ENCODE peak calls at places on chromosome 16, in ten cellular contexts. C, O, Z, I, J, P, X, D, R and A are unnamed samples.

GRCh38 chr16:29974291-29975133 is 844 bp downstream of the TAOK2 start:
- DNase-seq in C (peak; percentile 36), O (no peak), Z (no peak), I (peak; percentile 67), J (no peak), P (no peak), X (no peak), D (no peak), R (no peak), A (peak; percentile 44)

GRCh38 chr16:56348168-56349085 is 76.9 kb downstream of the AMFR start:
- DNase-seq in C (no peak), O (no peak), Z (no peak), I (no peak), J (no peak), P (no peak), X (no peak), D (peak; percentile 7), R (no peak), A (no peak)

GRCh38 chr16:27922433-27922832 is 141.1 kb downstream of the GSG1L start:
- DNase-seq in C (no peak), O (no peak), Z (no peak), I (no peak), J (no peak), P (no peak), X (no peak), D (no peak), R (no peak), A (no peak)

GRCh38 chr16:75460441-75460840 is 4.0 kb downstream of the TMEM170A start:
- DNase-seq in C (no peak), O (no peak), Z (no peak), I (no peak), J (no peak), P (no peak), X (no peak), D (no peak), R (no peak), A (no peak)

GRCh38 chr16:80092686-80093085 is 448.1 kb upstream of the DYNLRB2 start:
- DNase-seq in C (no peak), O (no peak), Z (no peak), I (no peak), J (no peak), P (no peak), X (no peak), D (no peak), R (no peak), A (no peak)

GRCh38 chr16:26240807-26241206 is 549.0 kb downstream of the HS3ST4 start:
- DNase-seq in C (no peak), O (no peak), Z (no peak), I (no peak), J (no peak), P (no peak), X (no peak), D (no peak), R (no peak), A (no peak)

GRCh38 chr16:912684-913613 is 57.8 kb downstream of the LMF1 start:
- DNase-seq in C (no peak), O (no peak), Z (no peak), I (no peak), J (no peak), P (no peak), X (no peak), D (no peak), R (no peak), A (peak; percentile 22)

GRCh38 chr16:799111-799947 is 1.2 kb downstream of the GNG13 start:
- DNase-seq in C (no peak), O (no peak), Z (no peak), I (no peak), J (no peak), P (no peak), X (no peak), D (no peak), R (no peak), A (no peak)

GRCh38 chr16:51773491-51773890 is 622.4 kb upstream of the SALL1 start:
- DNase-seq in C (no peak), O (no peak), Z (no peak), I (no peak), J (no peak), P (no peak), X (no peak), D (no peak), R (no peak), A (no peak)

GRCh38 chr16:82668094-82668493 is 41.3 kb downstream of the CDH13 start:
- DNase-seq in C (no peak), O (no peak), Z (no peak), I (no peak), J (no peak), P (no peak), X (no peak), D (no peak), R (no peak), A (no peak)

GRCh38 chr16:1154887-1155331 is 2.0 kb downstream of the CACNA1H start:
- DNase-seq in C (no peak), O (no peak), Z (no peak), I (no peak), J (no peak), P (no peak), X (no peak), D (no peak), R (no peak), A (no peak)

GRCh38 chr16:49019081-49019633 is 262.5 kb downstream of the CBLN1 start:
- DNase-seq in C (no peak), O (no peak), Z (peak; percentile 86), I (no peak), J (no peak), P (no peak), X (no peak), D (peak; percentile 78), R (no peak), A (no peak)

GRCh38 chr16:10579965-10580918 is at the start of gene EMP2:
- DNase-seq in C (peak; percentile 85), O (peak; percentile 83), Z (no peak), I (no peak), J (no peak), P (no peak), X (no peak), D (peak; percentile 68), R (no peak), A (no peak)

GRCh38 chr16:49630783-49631182 is 225.1 kb downstream of the ZNF423 start:
- DNase-seq in C (no peak), O (no peak), Z (no peak), I (no peak), J (no peak), P (no peak), X (no peak), D (no peak), R (no peak), A (no peak)

GRCh38 chr16:9706217-9706616 is 476.0 kb downstream of the GRIN2A start:
- DNase-seq in C (no peak), O (no peak), Z (no peak), I (no peak), J (no peak), P (no peak), X (no peak), D (no peak), R (no peak), A (no peak)

GRCh38 chr16:64094992-64095579 is 1026.8 kb downstream of the CDH11 start:
- DNase-seq in C (no peak), O (no peak), Z (no peak), I (no peak), J (no peak), P (no peak), X (no peak), D (no peak), R (no peak), A (no peak)

GRCh38 chr16:81469710-81470481 is 25.3 kb downstream of the CMIP start:
- DNase-seq in C (no peak), O (no peak), Z (no peak), I (no peak), J (peak; percentile 53), P (peak; percentile 96), X (peak; percentile 10), D (no peak), R (no peak), A (no peak)

GRCh38 chr16:17914168-17914567 is 422.4 kb downstream of the NPIPA8 start:
- DNase-seq in C (no peak), O (no peak), Z (no peak), I (no peak), J (no peak), P (no peak), X (no peak), D (no peak), R (no peak), A (no peak)

GRCh38 chr16:86948046-86948445 is 369.1 kb downstream of the C16orf95 start:
- DNase-seq in C (no peak), O (no peak), Z (no peak), I (no peak), J (no peak), P (no peak), X (no peak), D (no peak), R (no peak), A (no peak)

GRCh38 chr16:56671706-56672105 is 2.1 kb downstream of the MT1H start:
- DNase-seq in C (no peak), O (no peak), Z (no peak), I (no peak), J (no peak), P (no peak), X (no peak), D (no peak), R (no peak), A (no peak)

GRCh38 chr16:1363501-1364041 is 11.8 kb downstream of the GNPTG start:
- DNase-seq in C (peak; percentile 77), O (peak; percentile 76), Z (no peak), I (no peak), J (no peak), P (peak; percentile 22), X (peak; percentile 57), D (peak; percentile 34), R (peak; percentile 50), A (peak; percentile 57)

GRCh38 chr16:86775401-86775985 is 197.1 kb downstream of the FOXL1 start:
- DNase-seq in C (no peak), O (no peak), Z (no peak), I (no peak), J (no peak), P (no peak), X (no peak), D (no peak), R (no peak), A (no peak)

GRCh38 chr16:30457256-30457655 is 11.6 kb upstream of the SEPHS2 start:
- DNase-seq in C (no peak), O (no peak), Z (no peak), I (no peak), J (no peak), P (no peak), X (no peak), D (no peak), R (no peak), A (no peak)

GRCh38 chr16:47310792-47311211 is 150.1 kb downstream of the ITFG1 start:
- DNase-seq in C (no peak), O (no peak), Z (no peak), I (no peak), J (no peak), P (no peak), X (no peak), D (no peak), R (no peak), A (no peak)

GRCh38 chr16:81376880-81377279 is 62.1 kb downstream of the GAN start:
- DNase-seq in C (no peak), O (peak; percentile 26), Z (no peak), I (no peak), J (no peak), P (no peak), X (no peak), D (no peak), R (peak; percentile 42), A (no peak)

GRCh38 chr16:27566417-27566816 is 16.5 kb downstream of the KATNIP start:
- DNase-seq in C (peak; percentile 58), O (no peak), Z (no peak), I (no peak), J (no peak), P (no peak), X (no peak), D (no peak), R (no peak), A (no peak)

GRCh38 chr16:21952040-21952792 is 945 bp upstream of the UQCRC2 start:
- DNase-seq in C (peak; percentile 93), O (peak; percentile 72), Z (peak; percentile 26), I (no peak), J (no peak), P (peak; percentile 78), X (peak; percentile 52), D (peak; percentile 85), R (peak; percentile 80), A (peak; percentile 67)

GRCh38 chr16:4052096-4052495 is 64.1 kb downstream of the ADCY9 start:
- DNase-seq in C (no peak), O (no peak), Z (no peak), I (no peak), J (no peak), P (no peak), X (no peak), D (no peak), R (no peak), A (no peak)